ENCODE peak calls at places on chromosomes 16 and 17, in nine cellular contexts. I is HepG2, O is neural progenitor cell, T is psoas muscle, Y is foreskin fibroblast, D is fibroblast of mammary gland, W is A549, J is breast epithelium, R is BJ. M is an unnamed sample.

GRCh38 chr17:38444151-38444550 is 15.9 kb downstream of the ARHGAP23 start:
- DNase-seq in R (no peak), D (peak; percentile 66), Y (peak; percentile 56), I (peak; percentile 57), W (peak; percentile 91), J (no peak), T (peak; percentile 77), O (peak; percentile 89), M (no peak)

GRCh38 chr16:3022697-3023414 is 886 bp downstream of the HCFC1R1 start:
- DNase-seq in T (peak; percentile 74), I (no peak), J (no peak), R (no peak), D (peak; percentile 87), O (no peak), W (no peak), Y (peak; percentile 41), M (no peak)

GRCh38 chr17:67646472-67646871 is 71.3 kb upstream of the NOL11 start:
- DNase-seq in D (no peak), I (no peak), J (no peak), W (no peak), O (no peak), R (no peak), Y (no peak), T (no peak), M (no peak)

GRCh38 chr17:58531661-58532554 is 17.5 kb upstream of the MTMR4 start:
- DNase-seq in T (peak; percentile 63), I (no peak), D (peak; percentile 12), W (no peak), J (no peak), Y (peak; percentile 30), O (peak; percentile 90), R (no peak), M (no peak)

GRCh38 chr17:37466471-37466870 is 23.2 kb upstream of the DUSP14 start:
- DNase-seq in D (no peak), Y (no peak), R (no peak), W (no peak), I (no peak), O (no peak), J (no peak), T (no peak), M (no peak)

GRCh38 chr16:7246578-7246977 is 86.1 kb upstream of the RBFOX1 start:
- DNase-seq in O (peak; percentile 73), W (no peak), R (no peak), D (no peak), Y (no peak), J (no peak), T (no peak), I (no peak), M (no peak)

GRCh38 chr17:48100591-48101011 is 677 bp downstream of the CBX1 start:
- DNase-seq in Y (peak; percentile 46), W (peak; percentile 71), R (no peak), I (peak; percentile 54), T (peak; percentile 54), O (peak; percentile 81), J (peak; percentile 56), D (peak; percentile 55), M (no peak)

GRCh38 chr16:57675752-57676623 is 7.9 kb downstream of the ADGRG3 start:
- DNase-seq in W (no peak), T (no peak), Y (no peak), I (no peak), D (peak; percentile 8), O (peak; percentile 65), J (no peak), R (no peak), M (no peak)

GRCh38 chr17:69154267-69154666 is 12.6 kb upstream of the ABCA6 start:
- DNase-seq in J (no peak), O (no peak), W (no peak), R (no peak), T (no peak), Y (no peak), I (peak; percentile 15), D (no peak), M (no peak)

GRCh38 chr17:40333781-40334453 is 24.9 kb downstream of the RARA start:
- DNase-seq in R (no peak), Y (no peak), W (no peak), I (no peak), T (no peak), D (no peak), J (no peak), O (no peak), M (no peak)

GRCh38 chr17:40329981-40330794 is 21.2 kb downstream of the RARA start:
- DNase-seq in O (no peak), T (no peak), R (no peak), W (no peak), D (no peak), Y (no peak), J (peak; percentile 74), I (no peak), M (no peak)

GRCh38 chr17:40330850-40331470 is 22.0 kb downstream of the RARA start:
- DNase-seq in O (no peak), W (no peak), D (no peak), Y (no peak), I (no peak), R (no peak), T (no peak), J (no peak), M (no peak)

GRCh38 chr17:40328386-40328766 is 19.4 kb downstream of the RARA start:
- DNase-seq in J (no peak), I (no peak), D (no peak), Y (no peak), W (no peak), O (no peak), T (no peak), R (no peak), M (no peak)

GRCh38 chr17:40331743-40332641 is 23.0 kb downstream of the RARA start:
- DNase-seq in T (peak; percentile 93), Y (no peak), D (peak; percentile 75), I (no peak), J (peak; percentile 94), O (no peak), W (no peak), R (no peak), M (no peak)
- TF ChIP-seq CTCF in T (peak; percentile 13), Y (no peak), D (no peak), I (no peak), J (peak; percentile 17), O (no peak), W (no peak), R (no peak), M (no peak)

DNA sequence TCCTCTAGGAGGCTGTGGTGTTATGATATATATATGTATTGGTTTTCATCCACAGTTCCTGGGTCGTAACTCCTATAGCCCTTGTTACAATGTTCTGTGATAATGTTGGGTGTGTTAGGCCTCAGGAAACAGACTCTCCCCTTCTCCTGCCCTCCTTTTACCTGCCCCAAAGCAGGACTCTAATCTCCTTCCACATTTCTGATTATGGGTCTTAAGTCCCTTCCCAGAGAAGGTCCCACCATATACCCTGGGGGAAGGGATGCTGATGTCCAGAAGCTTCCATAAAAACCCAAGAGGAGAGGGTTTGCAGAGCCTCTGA is 450 bp upstream of the C1QBP start:
- DNase-seq in O (no peak), Y (no peak), I (no peak), J (no peak), T (no peak), D (no peak), W (no peak), R (no peak), M (no peak)
- TF ChIP-seq CTCF in O (peak; percentile 27), Y (no peak), I (no peak), J (no peak), T (no peak), D (no peak), W (peak; percentile 34), R (no peak), M (no peak)

GRCh38 chr17:72826602-72827001 is 265.9 kb downstream of the SLC39A11 start:
- DNase-seq in D (peak; percentile 56), R (no peak), J (no peak), I (no peak), W (peak; percentile 35), O (no peak), T (no peak), Y (peak; percentile 24), M (no peak)
- TF ChIP-seq CTCF in D (peak; percentile 7), R (no peak), J (no peak), I (no peak), W (no peak), O (no peak), T (no peak), Y (no peak), M (no peak)

DNA sequence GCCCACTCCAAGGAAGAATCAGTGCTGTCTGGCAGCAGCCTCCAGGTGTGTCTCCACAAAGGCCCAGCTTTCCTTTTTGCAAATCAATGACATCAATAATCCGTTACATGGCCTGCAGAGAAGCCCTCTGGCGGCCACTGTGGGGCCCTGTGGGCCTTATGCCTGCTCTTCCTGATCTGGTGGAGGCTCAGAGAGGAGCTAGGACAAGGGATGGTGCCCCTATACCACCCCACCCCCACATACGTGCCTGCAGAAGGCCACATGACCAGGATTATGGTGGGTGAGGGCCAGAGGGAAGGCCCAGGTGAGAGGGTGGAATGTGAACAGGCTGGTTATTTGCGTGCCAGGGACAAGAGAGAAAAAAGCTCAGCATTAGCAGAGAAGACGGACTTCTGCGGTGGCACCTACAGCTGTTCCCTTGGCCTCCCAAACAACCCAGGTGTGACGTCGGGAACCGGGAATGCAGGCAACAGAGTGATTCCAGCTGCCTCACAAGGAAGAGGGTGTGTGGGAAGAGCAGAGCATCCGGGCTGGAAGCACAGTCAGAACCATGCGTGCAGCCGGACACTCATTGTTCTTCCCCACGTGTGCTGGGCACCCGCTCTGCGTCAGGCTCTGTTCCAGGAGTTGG is 22.5 kb downstream of the EIF4A3 start:
- DNase-seq in T (no peak), O (peak; percentile 78), I (peak; percentile 75), W (peak; percentile 45), Y (peak; percentile 36), J (no peak), D (peak; percentile 84), R (no peak), M (no peak)
- TF ChIP-seq CTCF in T (no peak), O (peak; percentile 69), I (peak; percentile 89), W (peak; percentile 36), Y (peak; percentile 48), J (no peak), D (peak; percentile 25), R (peak; percentile 38), M (peak; percentile 60)

DNA sequence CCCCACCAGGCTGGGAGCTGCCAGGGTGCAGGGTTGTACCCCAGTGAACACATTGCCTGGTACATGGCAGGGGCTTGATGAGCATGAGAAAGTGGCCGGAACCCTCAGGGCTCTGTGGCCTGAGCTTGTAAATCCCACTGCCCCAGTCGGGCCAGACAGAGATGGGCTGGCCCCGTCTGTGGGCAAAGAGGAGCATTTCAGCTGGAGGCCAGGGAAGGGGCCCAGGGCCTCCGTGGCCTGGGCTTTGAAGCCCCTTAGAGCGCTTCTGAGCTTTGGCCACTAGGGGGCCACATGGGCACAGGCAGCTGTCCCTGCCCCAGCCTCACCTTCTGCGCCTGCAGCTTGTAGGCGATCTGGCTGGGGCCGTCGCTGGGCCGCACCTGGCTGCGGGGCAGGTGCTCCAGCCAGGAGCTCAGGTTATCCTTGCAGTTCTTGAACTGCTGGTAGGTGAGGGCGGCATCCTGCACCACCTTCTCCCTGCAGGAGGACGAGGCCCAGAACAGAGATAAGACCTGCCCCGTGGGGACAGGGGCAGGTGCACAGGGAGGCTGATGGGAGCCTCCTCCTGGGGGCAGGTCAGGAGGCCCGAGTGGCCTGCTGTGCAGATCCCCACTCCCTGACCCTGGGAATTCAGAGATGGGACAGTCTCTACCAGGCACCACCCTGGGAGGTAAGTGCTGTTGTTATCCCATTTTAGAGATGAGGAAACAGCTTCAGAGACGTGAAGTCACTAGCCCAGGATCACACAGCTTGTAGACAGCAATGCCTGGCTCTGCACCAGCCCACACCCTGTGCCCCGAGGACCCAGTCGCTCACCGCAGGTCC is 12.8 kb downstream of the EVPL start:
- DNase-seq in W (peak; percentile 87), T (peak; percentile 73), Y (no peak), O (peak; percentile 93), I (peak; percentile 72), D (peak; percentile 63), R (no peak), J (peak; percentile 72), M (no peak)
- TF ChIP-seq CTCF in W (peak; percentile 97), T (peak; percentile 97), Y (peak; percentile 93), O (peak; percentile 92), I (peak; percentile 100), D (peak; percentile 88), R (peak; percentile 99), J (peak; percentile 90), M (peak; percentile 92)

M was measured in AG04449.